ENCODE peak calls at places on chromosomes 5 and 9, in six cellular contexts. Y is activated naive CD8-positive, alpha-beta T cell treated with anti-CD3 and anti-CD28 coated beads for 36 hours; Q is left lung; I is Panc1; X is aorta; K is stimulated activated naive CD4-positive, alpha-beta T cell. P is an unnamed sample.

GRCh38 chr9:131722260-131722659 is 17.6 kb downstream of the RAPGEF1 start:
- DNase-seq in Y (no peak), Q (no peak), I (no peak), X (no peak), K (no peak), P (no peak)

GRCh38 chr5:159341914-159342313 is 11.6 kb upstream of the IL12B start:
- DNase-seq in Y (no peak), Q (no peak), I (no peak), X (peak), K (no peak), P (peak)

GRCh38 chr5:158780656-158781237 is 319.0 kb downstream of the EBF1 start:
- DNase-seq in Y (no peak), Q (no peak), I (no peak), X (no peak), K (no peak), P (no peak)

GRCh38 chr9:33172735-33173238 is 5.7 kb upstream of the B4GALT1 start:
- DNase-seq in Y (no peak), Q (no peak), I (no peak), X (no peak), K (no peak), P (no peak)

GRCh38 chr9:85290019-85290418 is 451.7 kb downstream of the AGTPBP1 start:
- DNase-seq in Y (peak), Q (no peak), I (no peak), X (no peak), K (no peak), P (no peak)

GRCh38 chr9:6149315-6149714 is 66.3 kb upstream of the IL33 start:
- DNase-seq in Y (no peak), Q (no peak), I (no peak), X (peak), K (no peak), P (no peak)

GRCh38 chr5:55159763-55160492 is at the start of gene GPX8:
- DNase-seq in Y (no peak), Q (no peak), I (peak), X (no peak), K (no peak), P (no peak)

GRCh38 chr9:115606851-115607250 is 488.9 kb upstream of the TNC start:
- DNase-seq in Y (no peak), Q (no peak), I (no peak), X (no peak), K (no peak), P (no peak)

GRCh38 chr5:10702911-10703491 is 58.0 kb downstream of the DAP start:
- DNase-seq in Y (no peak), Q (no peak), I (no peak), X (no peak), K (no peak), P (no peak)

GRCh38 chr9:109168170-109168569 is 1.1 kb upstream of the FRRS1L start:
- DNase-seq in Y (no peak), Q (no peak), I (no peak), X (no peak), K (no peak), P (no peak)

GRCh38 chr9:82074144-82074543 is 85.6 kb downstream of the SPATA31D1 start:
- DNase-seq in Y (no peak), Q (no peak), I (no peak), X (no peak), K (no peak), P (no peak)

GRCh38 chr5:149775785-149776184 is 45.7 kb downstream of the PPARGC1B start:
- DNase-seq in Y (peak), Q (no peak), I (peak), X (no peak), K (no peak), P (no peak)

GRCh38 chr5:107968998-107969397 is 298.3 kb upstream of the EFNA5 start:
- DNase-seq in Y (no peak), Q (no peak), I (no peak), X (no peak), K (no peak), P (no peak)

GRCh38 chr9:133786371-133786753 is 48.2 kb upstream of the SARDH start:
- DNase-seq in Y (no peak), Q (peak), I (no peak), X (no peak), K (no peak), P (no peak)

GRCh38 chr5:74432240-74432639 is 208.3 kb downstream of the ENC1 start:
- DNase-seq in Y (no peak), Q (no peak), I (no peak), X (no peak), K (no peak), P (no peak)

P was measured in T-helper 2 cell treated with Interferon-gamma antibody and Interleukin-4, amounts not matched to agents 5 μg/mL and 100 μg/mL, for 36 hours.